ENCODE peak calls at places on chromosomes 5 and 9, in four cellular contexts. E, I, C and J are unnamed samples. For H3K4me1, the result is how much of the 10 kb centered on the place peaks cover.

GRCh38 chr9:114990901-114991300 is 60.5 kb upstream of the TNFSF8 start:
- DNase-seq in E (no peak), I (no peak), C (no peak), J (no peak)

GRCh38 chr9:84589514-84589913 is 80.0 kb upstream of the NTRK2 start:
- DNase-seq in E (no peak), I (no peak), C (no peak), J (no peak)

GRCh38 chr5:139600336-139600949 is 39.3 kb downstream of the UBE2D2 start:
- DNase-seq in E (no peak), I (no peak), C (no peak), J (no peak)

GRCh38 chr9:34976441-34976840 is 13.1 kb upstream of the DNAJB5 start:
- DNase-seq in E (no peak), I (no peak), C (no peak), J (no peak)

GRCh38 chr5:27124590-27124989 is 86.2 kb upstream of the CDH9 start:
- DNase-seq in E (no peak), I (peak), C (no peak), J (no peak)

GRCh38 chr5:820245-820644 is 30.5 kb downstream of the ZDHHC11 start:
- DNase-seq in E (no peak), I (no peak), C (no peak), J (no peak)

GRCh38 chr5:179487145-179487544 is 63.2 kb upstream of the RUFY1 start:
- DNase-seq in E (peak), I (no peak), C (no peak), J (no peak)

GRCh38 chr9:133238851-133239532 is 29.9 kb upstream of the OBP2B start:
- DNase-seq in E (peak), I (peak), C (peak), J (peak)

GRCh38 chr9:4435197-4435596 is 55.1 kb upstream of the SLC1A1 start:
- DNase-seq in E (no peak), I (no peak), C (no peak), J (no peak)

GRCh38 chr9:76756273-76756650 is 8.0 kb upstream of the PCA3 start:
- DNase-seq in E (no peak), I (no peak), C (no peak), J (peak)

GRCh38 chr5:139147743-139148079 is 50.5 kb downstream of the SIL1 start:
- DNase-seq in E (no peak), I (no peak), C (no peak), J (peak)

GRCh38 chr5:93072831-93073459 is 508.1 kb downstream of the NR2F1-AS1 start:
- DNase-seq in E (no peak), I (no peak), C (no peak), J (no peak)

GRCh38 chr5:102295534-102296228 is 403 bp downstream of the SLCO4C1 start:
- DNase-seq in E (peak), I (no peak), C (no peak), J (peak)

GRCh38 chr9:19201899-19202891 is 28.3 kb upstream of the DENND4C start:
- DNase-seq in E (no peak), I (peak), C (no peak), J (peak)

GRCh38 chr5:149133795-149134777 is 7.2 kb upstream of the ABLIM3 start:
- DNase-seq in E (no peak), I (peak), C (peak), J (no peak)

GRCh38 chr9:134502261-134503211 is 139.1 kb upstream of the COL5A1 start:
- DNase-seq in E (peak), I (peak), C (no peak), J (peak)

GRCh38 chr5:139392678-139393496 is 2.0 kb downstream of the PROB1 start:
- DNase-seq in E (peak), I (no peak), C (peak), J (peak)

GRCh38 chr5:1516615-1517601 is 6.9 kb downstream of the LPCAT1 start:
- DNase-seq in E (peak), I (no peak), C (no peak), J (peak)

GRCh38 chr9:134167530-134167931 is 3.2 kb upstream of the RNU6ATAC start:
- DNase-seq in E (peak), I (no peak), C (no peak), J (no peak)

GRCh38 chr5:142684508-142685031 is 1.3 kb downstream of the FGF1 start:
- DNase-seq in E (no peak), I (no peak), C (no peak), J (no peak)

DNA sequence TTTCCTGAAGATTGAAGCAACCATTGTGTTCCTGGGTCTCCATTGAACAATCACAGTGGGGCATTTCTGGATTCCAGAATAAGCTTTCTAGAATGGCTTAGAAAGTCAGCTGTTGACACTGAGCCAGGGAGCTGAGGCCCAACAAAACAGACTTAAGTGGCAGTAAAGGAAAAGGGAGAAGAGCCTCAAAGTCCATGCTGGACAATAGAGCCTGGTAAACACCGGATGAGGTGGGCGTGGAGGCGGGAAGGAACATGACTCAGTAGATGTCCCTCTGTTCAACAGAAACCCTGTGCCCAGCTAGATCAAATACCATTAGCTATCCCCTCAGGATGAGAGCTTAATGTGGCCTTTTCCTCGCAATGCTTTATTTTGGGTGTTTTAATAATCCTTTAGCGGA is 14.7 kb downstream of the SPARC start:
- DNase-seq in E (no peak), I (no peak), C (no peak), J (peak)
- H3K4me1 ChIP-seq in E (half or more), I (under half), C (under half), J (under half)

GRCh38 chr5:44809215-44809955 is 638 bp downstream of the MRPS30 start:
- DNase-seq in E (peak), I (peak), C (peak), J (peak)
- TF ChIP-seq POLR2AphosphoS5 in E (no peak), I (no peak), C (no peak), J (no peak)

GRCh38 chr5:10760033-10760975 is 730 bp downstream of the DAP start:
- DNase-seq in E (no peak), I (peak), C (peak), J (peak)
- H3K4me1 ChIP-seq in E (half or more), I (under half), C (under half), J (under half)

GRCh38 chr5:104186510-104186909 is 623.9 kb upstream of the NUDT12 start:
- DNase-seq in E (no peak), I (no peak), C (no peak), J (no peak)

GRCh38 chr5:104187656-104188055 is 625.1 kb upstream of the NUDT12 start:
- DNase-seq in E (no peak), I (no peak), C (no peak), J (no peak)

GRCh38 chr5:104184264-104184663 is 621.7 kb upstream of the NUDT12 start:
- DNase-seq in E (no peak), I (no peak), C (no peak), J (no peak)

GRCh38 chr5:104189031-104189430 is 626.4 kb upstream of the NUDT12 start:
- DNase-seq in E (no peak), I (no peak), C (no peak), J (no peak)

DNA sequence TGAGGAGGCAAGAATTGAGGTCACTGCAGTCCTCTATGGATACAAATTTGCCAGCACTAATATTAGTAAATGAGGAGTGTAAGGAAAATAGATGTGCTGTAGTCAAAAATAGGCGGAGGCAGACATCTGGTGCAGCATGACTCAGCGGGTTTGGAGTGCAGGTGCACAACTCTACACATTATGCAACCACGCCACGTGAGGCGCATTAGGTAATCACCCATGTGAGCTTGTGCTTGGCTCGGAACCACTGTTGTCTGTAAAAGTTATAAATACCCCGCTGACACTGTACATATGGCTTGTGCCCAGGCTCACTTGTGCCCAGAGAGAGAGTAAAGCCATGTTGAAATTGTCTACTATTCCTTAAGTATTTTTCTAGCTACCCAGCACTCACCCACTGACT is 623.5 kb upstream of the NUDT12 start:
- DNase-seq in E (no peak), I (no peak), C (peak), J (no peak)
- TF ChIP-seq POLR2AphosphoS5 in E (no peak), I (no peak), C (no peak), J (no peak)

GRCh38 chr9:127785023-127785932 is 556 bp upstream of the CDK9 start:
- DNase-seq in E (peak), I (peak), C (peak), J (peak)

GRCh38 chr9:127788337-127789011 is 2.6 kb downstream of the CDK9 start:
- DNase-seq in E (peak), I (no peak), C (no peak), J (no peak)

GRCh38 chr9:127786773-127787123 is 914 bp downstream of the CDK9 start:
- DNase-seq in E (no peak), I (no peak), C (no peak), J (no peak)

GRCh38 chr9:127783644-127784043 is 2.2 kb upstream of the CDK9 start:
- DNase-seq in E (no peak), I (no peak), C (no peak), J (no peak)

GRCh38 chr9:127785933-127786772 is at the start of gene CDK9:
- DNase-seq in E (peak), I (peak), C (peak), J (peak)
- H3K4me1 ChIP-seq in E (half or more), I (under half), C (under half), J (under half)

GRCh38 chr5:120692346-120692745 is 228.2 kb downstream of the PRR16 start:
- DNase-seq in E (no peak), I (no peak), C (no peak), J (no peak)
- TF ChIP-seq POLR2AphosphoS5 in E (no peak), I (no peak), C (no peak), J (no peak)

GRCh38 chr5:106085136-106085535 is 1585.6 kb downstream of the EFNA5 start:
- DNase-seq in E (no peak), I (no peak), C (no peak), J (no peak)
- H3K4me1 ChIP-seq in E (under half), I (under half), C (under half), J (under half)

GRCh38 chr9:121545875-121546423 is 46.3 kb upstream of the GGTA1 start:
- DNase-seq in E (peak), I (peak), C (peak), J (peak)
- TF ChIP-seq POLR2AphosphoS5 in E (peak), I (no peak), C (peak), J (peak)